ENCODE peak calls at places on chromosomes 13 and 19, in eight cellular contexts. R, E, D, N, V, G, T and Z are unnamed samples.

GRCh38 chr13:21330126-21330861 is 128.8 kb downstream of the ZDHHC20 start:
- DNase-seq in E (no peak), D (no peak), R (peak), V (no peak), N (peak), T (peak), G (no peak), Z (no peak)

GRCh38 chr19:45179063-45179847 is 671 bp downstream of the BLOC1S3 start:
- DNase-seq in V (no peak), R (peak), D (no peak), E (peak), G (no peak), T (no peak), N (no peak), Z (peak)

GRCh38 chr13:32040689-32041088 is 9.1 kb downstream of the FRY start:
- DNase-seq in E (no peak), R (peak), V (no peak), N (no peak), D (no peak), G (no peak), T (no peak), Z (no peak)

GRCh38 chr13:74770361-74770760 is 636.2 kb upstream of the KLF12 start:
- DNase-seq in G (no peak), E (no peak), N (peak), R (peak), T (no peak), V (no peak), D (no peak), Z (peak)

GRCh38 chr19:2270157-2270571 is 11.8 kb downstream of the PEAK3 start:
- DNase-seq in N (no peak), D (no peak), E (peak), T (no peak), R (no peak), G (peak), V (no peak), Z (no peak)

GRCh38 chr13:45242070-45242469 is 41.2 kb upstream of the KCTD4 start:
- DNase-seq in V (no peak), G (no peak), R (peak), D (no peak), T (no peak), E (no peak), N (peak), Z (peak)

GRCh38 chr19:12886943-12887747 is at the start of gene KLF1:
- DNase-seq in V (no peak), R (no peak), G (no peak), N (no peak), T (no peak), D (no peak), E (no peak), Z (no peak)

GRCh38 chr13:110874508-110874960 is 40.3 kb downstream of the ANKRD10 start:
- DNase-seq in G (peak), E (peak), D (no peak), R (peak), V (peak), N (peak), T (no peak), Z (peak)

GRCh38 chr19:22609630-22610029 is 24.5 kb upstream of the ZNF492 start:
- DNase-seq in R (no peak), G (no peak), V (no peak), D (no peak), E (no peak), T (no peak), N (no peak), Z (no peak)

GRCh38 chr13:45522571-45522970 is 57.8 kb downstream of the COG3 start:
- DNase-seq in G (no peak), V (no peak), E (no peak), T (no peak), D (no peak), R (peak), N (no peak), Z (no peak)

GRCh38 chr19:41219924-41220567 is 1.0 kb downstream of the AXL start:
- DNase-seq in T (no peak), R (peak), V (no peak), G (peak), D (no peak), E (peak), N (peak), Z (peak)

GRCh38 chr13:45341799-45342584 is 1.0 kb upstream of the TPT1 start:
- DNase-seq in D (no peak), R (no peak), T (no peak), G (peak), N (peak), V (no peak), E (no peak), Z (peak)

GRCh38 chr19:17889609-17890214 is 18.0 kb downstream of the SLC5A5 start:
- DNase-seq in V (no peak), R (peak), D (no peak), E (no peak), T (no peak), G (no peak), N (peak), Z (peak)

GRCh38 chr19:14768001-14768400 is 10.4 kb downstream of the ADGRE2 start:
- DNase-seq in E (no peak), N (no peak), D (no peak), G (no peak), T (no peak), R (no peak), V (peak), Z (no peak)

GRCh38 chr19:48945415-48945814 is 9.3 kb upstream of the BAX start:
- DNase-seq in D (no peak), R (no peak), V (no peak), E (no peak), N (no peak), T (no peak), G (no peak), Z (no peak)

GRCh38 chr13:105871768-105872167 is 663.7 kb downstream of the EFNB2 start:
- DNase-seq in V (no peak), N (no peak), T (no peak), D (no peak), G (no peak), R (no peak), E (no peak), Z (no peak)

GRCh38 chr13:102555914-102556553 is 40.8 kb upstream of the TPP2 start:
- DNase-seq in D (no peak), N (peak), T (no peak), E (no peak), V (no peak), R (peak), G (no peak), Z (peak)

GRCh38 chr13:98273824-98274786 is 97.0 kb upstream of the RNF113B start:
- DNase-seq in D (no peak), G (no peak), R (peak), N (peak), T (no peak), E (no peak), V (no peak), Z (no peak)

GRCh38 chr19:28602675-28603298 is 610.2 kb downstream of the UQCRFS1 start:
- DNase-seq in V (no peak), E (no peak), D (no peak), N (no peak), T (no peak), G (no peak), R (no peak), Z (no peak)

GRCh38 chr19:48726573-48726972 is 7.0 kb upstream of the MAMSTR start:
- DNase-seq in V (no peak), D (no peak), E (no peak), T (no peak), R (no peak), N (no peak), G (no peak), Z (peak)

GRCh38 chr19:14089412-14089661 is 1.2 kb downstream of the SAMD1 start:
- DNase-seq in E (no peak), R (no peak), N (peak), D (no peak), T (no peak), G (no peak), V (no peak), Z (peak)

GRCh38 chr19:14544047-14544446 is 14.7 kb downstream of the TECR start:
- DNase-seq in N (no peak), D (no peak), G (no peak), E (no peak), V (no peak), R (no peak), T (no peak), Z (no peak)

GRCh38 chr13:59568306-59568705 is 595.4 kb downstream of the DIAPH3 start:
- DNase-seq in G (no peak), R (no peak), N (no peak), T (no peak), D (no peak), V (no peak), E (no peak), Z (no peak)

GRCh38 chr19:35509861-35510625 is 3.4 kb downstream of the DMKN start:
- DNase-seq in R (peak), E (peak), T (peak), D (peak), G (peak), N (peak), V (peak), Z (peak)

GRCh38 chr13:65470781-65471180 is 1759.4 kb downstream of the PCDH9 start:
- DNase-seq in G (no peak), V (no peak), R (peak), E (no peak), T (no peak), N (peak), D (no peak), Z (peak)

GRCh38 chr19:1105873-1106840 is 2.4 kb downstream of the GPX4 start:
- DNase-seq in T (no peak), N (no peak), R (no peak), G (no peak), E (no peak), V (no peak), D (no peak), Z (no peak)

GRCh38 chr13:105445793-105446192 is 1089.7 kb downstream of the EFNB2 start:
- DNase-seq in V (no peak), R (peak), D (no peak), T (no peak), N (peak), G (no peak), E (no peak), Z (no peak)

GRCh38 chr19:48348039-48348438 is 15.7 kb downstream of the TMEM143 start:
- DNase-seq in T (no peak), D (no peak), R (no peak), G (no peak), V (no peak), N (no peak), E (no peak), Z (no peak)

GRCh38 chr19:3365447-3366103 is 808 bp upstream of the NFIC start:
- DNase-seq in V (peak), N (no peak), E (peak), R (peak), T (no peak), D (no peak), G (peak), Z (peak)

GRCh38 chr13:111370147-111370546 is 49.7 kb downstream of the TEX29 start:
- DNase-seq in N (no peak), D (no peak), T (no peak), R (no peak), G (no peak), E (no peak), V (no peak), Z (no peak)

GRCh38 chr13:111048387-111048786 is 66.7 kb upstream of the ARHGEF7 start:
- DNase-seq in E (no peak), V (no peak), G (no peak), T (no peak), R (no peak), D (no peak), N (no peak), Z (no peak)

DNA sequence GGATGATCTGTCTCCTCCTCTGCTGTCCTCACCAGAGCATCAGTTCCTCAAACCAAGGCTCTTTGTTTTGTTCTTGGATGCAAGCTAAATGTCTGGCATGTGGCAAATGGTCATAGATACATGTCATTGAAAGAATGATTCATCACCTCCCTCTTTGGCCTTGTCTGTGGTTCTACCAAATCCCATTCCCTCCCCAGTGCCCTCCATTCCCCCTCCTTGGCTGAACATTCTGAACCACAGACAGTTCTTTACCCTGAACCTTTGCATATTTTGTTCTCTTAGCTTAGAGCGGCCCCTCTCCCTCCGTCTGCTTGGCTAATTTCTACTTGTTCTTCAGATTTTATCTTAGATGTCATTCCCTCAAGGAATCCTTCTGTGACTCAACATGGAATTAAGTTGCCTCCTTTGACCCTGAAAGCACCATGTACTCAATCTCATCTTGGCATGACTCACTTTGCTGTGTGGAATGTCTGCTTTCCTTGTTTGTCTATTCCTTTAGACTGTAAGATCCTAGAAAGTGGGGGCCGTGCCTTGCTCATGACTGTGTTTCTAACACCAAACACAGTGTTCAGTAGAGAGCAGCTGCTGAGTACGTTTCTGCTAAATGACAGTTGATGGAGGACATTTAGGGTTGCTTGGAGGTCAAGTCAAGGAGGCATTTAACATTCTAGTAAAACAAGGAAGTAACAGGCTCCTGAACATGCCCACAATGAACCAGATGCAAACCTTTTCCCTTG is 8.1 kb downstream of the ALOX5AP start:
- DNase-seq in V (no peak), R (peak), T (no peak), N (peak), G (peak), D (no peak), E (no peak), Z (peak)
- TF ChIP-seq CTCF in V (no peak), R (peak), T (no peak), N (no peak), G (no peak), D (no peak), E (no peak), Z (no peak)

GRCh38 chr19:7179917-7180306 is 110.4 kb downstream of the ZNF557 start:
- DNase-seq in V (no peak), R (no peak), N (no peak), D (no peak), T (no peak), E (no peak), G (no peak), Z (no peak)

GRCh38 chr19:7176792-7177191 is 107.3 kb downstream of the ZNF557 start:
- DNase-seq in R (no peak), V (no peak), T (no peak), D (no peak), N (no peak), G (no peak), E (no peak), Z (no peak)

GRCh38 chr19:7187605-7188339 is 106.4 kb downstream of the INSR start:
- DNase-seq in G (no peak), E (no peak), V (no peak), R (no peak), D (no peak), N (no peak), T (no peak), Z (no peak)

GRCh38 chr19:7177926-7178325 is 108.4 kb downstream of the ZNF557 start:
- DNase-seq in G (peak), N (no peak), D (no peak), V (no peak), R (peak), E (no peak), T (no peak), Z (peak)

GRCh38 chr19:7182489-7182888 is 111.7 kb downstream of the INSR start:
- DNase-seq in D (no peak), E (no peak), N (no peak), T (no peak), G (no peak), V (no peak), R (no peak), Z (no peak)
- H3K4me3 ChIP-seq in D (no peak), E (no peak), N (no peak), T (no peak), G (peak), V (no peak), R (no peak), Z (no peak)

DNA sequence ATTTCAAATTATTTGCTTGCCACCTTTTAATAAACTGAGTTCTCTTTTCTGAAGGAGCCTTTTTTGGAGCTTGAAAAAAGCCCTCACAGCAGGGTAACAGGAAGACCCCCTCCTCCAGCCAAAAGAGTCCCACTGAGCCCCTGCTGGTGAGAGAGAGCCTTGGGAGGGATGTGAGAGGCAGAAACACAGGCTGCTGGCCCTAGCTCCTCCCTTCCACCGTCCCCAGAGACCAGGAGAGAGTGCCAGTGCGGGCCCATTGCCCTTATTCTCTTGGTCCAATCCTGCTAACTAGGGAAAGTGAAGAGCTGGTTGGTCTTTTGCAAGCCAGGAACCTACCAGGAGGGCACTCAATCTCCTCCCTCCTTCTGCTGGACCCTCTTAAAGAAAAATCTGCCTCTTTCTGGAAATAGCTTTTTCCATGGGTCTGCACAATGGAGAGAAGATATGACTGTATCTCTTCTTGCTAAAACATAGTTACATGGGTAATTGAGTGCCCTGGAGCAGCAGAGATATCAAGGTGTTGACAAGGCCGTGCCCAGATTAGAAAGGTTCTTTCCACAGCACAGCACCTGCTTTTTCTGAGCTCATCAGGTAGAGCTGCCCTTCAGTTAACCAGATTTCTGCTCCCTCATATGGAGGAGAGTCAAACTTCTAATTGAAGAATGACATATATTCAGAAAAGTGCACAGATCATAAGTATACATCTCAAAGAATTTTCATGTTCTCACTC is 113.9 kb downstream of the LRCH1 start:
- DNase-seq in V (no peak), E (peak), N (no peak), D (peak), T (no peak), G (no peak), R (no peak), Z (no peak)
- TF ChIP-seq CTCF in V (no peak), E (no peak), N (no peak), D (peak), T (peak), G (no peak), R (no peak), Z (no peak)

GRCh38 chr19:50357178-50358100 is 8.0 kb downstream of the NAPSA start:
- DNase-seq in V (peak), N (peak), E (peak), D (peak), G (peak), T (no peak), R (peak), Z (peak)
- H3K4me3 ChIP-seq in V (peak), N (peak), E (peak), D (no peak), G (peak), T (peak), R (peak), Z (peak)

GRCh38 chr19:4649392-4650094 is 10.2 kb downstream of the TNFAIP8L1 start:
- DNase-seq in V (no peak), R (no peak), N (no peak), G (no peak), D (no peak), T (no peak), E (no peak), Z (no peak)

GRCh38 chr19:4645718-4646117 is 6.4 kb downstream of the TNFAIP8L1 start:
- DNase-seq in N (no peak), G (no peak), R (no peak), V (no peak), T (no peak), E (no peak), D (no peak), Z (no peak)

GRCh38 chr19:4652075-4652474 is 12.8 kb downstream of the TNFAIP8L1 start:
- DNase-seq in N (no peak), T (no peak), V (no peak), R (no peak), D (no peak), E (no peak), G (no peak), Z (no peak)

GRCh38 chr19:4650159-4650558 is 10.8 kb downstream of the TNFAIP8L1 start:
- DNase-seq in N (no peak), V (no peak), T (no peak), G (no peak), E (no peak), R (no peak), D (no peak), Z (no peak)

GRCh38 chr19:4647676-4648644 is 8.6 kb downstream of the TNFAIP8L1 start:
- DNase-seq in R (no peak), E (peak), N (no peak), V (no peak), T (no peak), G (peak), D (no peak), Z (peak)
- TF ChIP-seq CTCF in R (no peak), E (peak), N (no peak), V (no peak), T (no peak), G (no peak), D (peak), Z (peak)

GRCh38 chr13:113539822-113540221 is 44.7 kb upstream of the TFDP1 start:
- DNase-seq in G (peak), N (no peak), D (no peak), R (no peak), T (no peak), V (peak), E (no peak), Z (no peak)
- H3K4me3 ChIP-seq in G (no peak), N (no peak), D (no peak), R (no peak), T (no peak), V (no peak), E (no peak), Z (no peak)

GRCh38 chr13:94988654-94989053 is 276.3 kb upstream of the SOX21 start:
- DNase-seq in D (no peak), T (no peak), G (no peak), N (no peak), E (no peak), R (no peak), V (no peak), Z (peak)
- TF ChIP-seq CTCF in D (no peak), T (no peak), G (no peak), N (no peak), E (no peak), R (no peak), V (no peak), Z (peak)

DNA sequence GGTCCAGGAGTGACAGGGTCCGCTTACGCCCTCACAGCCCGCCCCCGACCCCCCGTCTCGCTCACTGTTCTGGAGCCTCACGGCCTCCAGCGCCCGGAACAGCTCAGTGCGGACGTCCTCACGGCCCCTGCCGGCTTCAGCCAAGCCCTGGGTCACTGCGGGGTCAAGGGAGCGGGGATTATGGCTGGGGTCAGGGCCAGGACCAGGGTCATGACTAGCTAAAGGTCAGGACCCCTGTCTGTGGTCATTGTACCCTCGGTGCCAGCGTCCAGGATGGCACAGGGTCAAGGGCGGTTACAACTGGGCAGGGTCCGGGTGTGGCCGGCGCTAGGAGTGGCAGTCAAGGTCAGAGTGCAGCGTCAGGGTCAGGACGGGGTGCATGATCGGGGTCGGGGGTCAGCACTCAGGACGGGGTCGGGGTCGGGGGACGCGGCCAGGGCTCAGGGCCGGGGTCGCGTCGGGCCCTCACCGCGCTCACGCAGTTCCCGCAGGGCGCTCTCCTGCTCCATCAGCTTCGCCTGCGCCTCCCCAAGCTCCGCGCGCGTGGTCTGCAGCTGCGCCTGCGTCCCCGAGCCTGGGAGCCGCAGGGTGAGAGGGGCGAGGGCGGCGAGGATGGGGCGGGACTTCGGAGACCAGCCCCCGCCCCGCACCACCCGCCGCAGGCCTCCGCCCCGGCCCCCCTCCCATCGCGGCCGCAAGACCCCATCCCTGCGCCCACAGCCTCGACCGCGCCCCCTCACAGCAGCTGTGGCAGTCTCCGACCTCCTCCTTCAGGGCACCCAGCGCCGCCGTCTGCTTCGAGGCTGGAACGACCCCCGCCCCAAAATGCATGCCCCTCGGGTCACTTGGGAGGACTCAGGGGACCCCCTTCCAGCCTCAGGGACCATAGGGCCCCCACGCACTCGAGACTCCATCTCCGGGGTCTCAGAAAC is 1.4 kb downstream of the CLEC4G start:
- DNase-seq in D (no peak), E (no peak), R (no peak), T (no peak), G (no peak), N (no peak), V (no peak), Z (no peak)
- H3K4me3 ChIP-seq in D (peak), E (peak), R (no peak), T (no peak), G (no peak), N (no peak), V (no peak), Z (no peak)